ENCODE peak calls at places on chromosomes 16 and 17, in seven cellular contexts. O is WERI-Rb-1, T is osteoblast, Y is colonic mucosa, Z is HL-60, D is fibroblast of lung, V is HepG2. L is an unnamed sample.

GRCh38 chr17:21005803-21006202 is 37.0 kb downstream of the USP22 start:
- DNase-seq in O (no peak), T (no peak), Y (no peak), Z (no peak), D (peak), V (no peak), L (no peak)

GRCh38 chr17:30969989-30970680 is 704 bp upstream of the RNF135 start:
- DNase-seq in O (no peak), T (peak), Y (peak), Z (no peak), D (no peak), V (no peak), L (peak)

GRCh38 chr16:19210968-19211367 is 42.9 kb downstream of the SYT17 start:
- DNase-seq in O (no peak), T (no peak), Y (no peak), Z (no peak), D (no peak), V (no peak), L (no peak)

GRCh38 chr16:3835089-3835602 is 45.4 kb downstream of the CREBBP start:
- DNase-seq in O (no peak), T (no peak), Y (no peak), Z (no peak), D (no peak), V (no peak), L (no peak)

GRCh38 chr17:7716299-7716886 is 1.2 kb upstream of the DNAH2 start:
- DNase-seq in O (no peak), T (peak), Y (no peak), Z (no peak), D (no peak), V (no peak), L (no peak)

GRCh38 chr16:89711601-89712475 is 8.9 kb downstream of the VPS9D1 start:
- DNase-seq in O (no peak), T (peak), Y (peak), Z (no peak), D (peak), V (no peak), L (peak)

GRCh38 chr16:12153662-12154061 is 177.1 kb downstream of the SNX29 start:
- DNase-seq in O (no peak), T (no peak), Y (no peak), Z (no peak), D (no peak), V (no peak), L (no peak)

GRCh38 chr17:80028030-80028429 is 7.6 kb downstream of the TBC1D16 start:
- DNase-seq in O (no peak), T (peak), Y (no peak), Z (no peak), D (no peak), V (no peak), L (no peak)

GRCh38 chr16:25051446-25052160 is 36.4 kb upstream of the ARHGAP17 start:
- DNase-seq in O (no peak), T (no peak), Y (no peak), Z (no peak), D (peak), V (no peak), L (peak)
- H3K27ac ChIP-seq in O (no peak), T (peak), Y (peak), Z (no peak), D (peak), V (no peak), L (no peak)

DNA sequence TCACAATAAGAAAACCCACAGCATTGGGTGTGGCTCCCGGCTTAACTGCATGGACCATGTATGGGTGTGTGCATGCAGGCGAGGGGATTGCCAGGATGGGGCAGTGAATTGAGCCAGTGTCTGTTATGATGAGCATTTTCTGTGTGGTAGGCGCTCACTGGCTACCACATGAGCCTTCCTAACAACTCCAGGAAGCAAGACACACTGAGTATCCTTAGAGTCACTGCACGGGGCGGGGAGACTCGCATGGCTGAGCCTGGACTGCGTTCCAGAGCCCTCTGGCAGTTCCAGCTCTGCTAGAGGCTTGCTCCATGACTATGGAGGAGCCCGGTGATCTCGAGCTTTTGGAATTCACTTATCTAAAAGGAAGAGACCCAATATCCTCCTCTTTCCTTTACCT is 225.9 kb downstream of the CCDC182 start:
- DNase-seq in O (peak), T (no peak), Y (no peak), Z (no peak), D (peak), V (no peak), L (peak)
- H3K27ac ChIP-seq in O (peak), T (no peak), Y (no peak), Z (no peak), D (no peak), V (peak), L (peak)

DNA sequence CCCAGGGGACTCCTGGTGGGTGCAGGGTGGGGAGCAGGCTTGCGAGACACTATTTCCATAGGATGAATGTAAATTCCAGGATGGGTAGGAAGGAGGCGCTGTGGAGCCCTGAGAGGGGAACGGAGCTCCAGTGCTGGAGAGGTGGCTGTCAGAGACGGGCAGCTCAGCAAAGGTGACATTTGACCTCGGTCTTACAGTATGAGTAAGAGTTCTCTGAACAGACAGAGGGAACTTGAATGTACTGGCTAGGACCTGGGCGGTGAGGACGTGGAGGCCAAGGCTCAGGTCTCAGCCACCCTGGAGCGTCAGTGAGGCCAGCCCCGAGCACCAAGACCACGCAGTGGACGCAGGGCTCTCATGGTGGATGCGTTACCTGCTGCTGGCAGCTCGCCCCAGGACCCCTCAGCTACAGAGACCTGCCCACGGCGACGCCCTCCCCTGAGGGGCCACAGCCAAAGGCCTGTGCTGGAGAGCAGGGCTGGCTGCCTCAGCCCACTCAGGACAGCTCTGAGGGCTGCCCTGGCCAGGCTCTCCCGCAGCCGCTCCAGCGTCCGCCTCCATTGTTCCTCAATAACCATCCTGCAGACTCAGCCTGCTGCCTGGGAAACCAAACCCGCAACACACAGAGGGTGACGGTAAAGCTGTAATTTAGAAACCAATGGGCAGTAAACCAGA is 65.9 kb upstream of the TNRC6C start:
- DNase-seq in O (peak), T (peak), Y (no peak), Z (no peak), D (peak), V (peak), L (peak)
- H3K27ac ChIP-seq in O (no peak), T (no peak), Y (no peak), Z (no peak), D (no peak), V (no peak), L (no peak)

DNA sequence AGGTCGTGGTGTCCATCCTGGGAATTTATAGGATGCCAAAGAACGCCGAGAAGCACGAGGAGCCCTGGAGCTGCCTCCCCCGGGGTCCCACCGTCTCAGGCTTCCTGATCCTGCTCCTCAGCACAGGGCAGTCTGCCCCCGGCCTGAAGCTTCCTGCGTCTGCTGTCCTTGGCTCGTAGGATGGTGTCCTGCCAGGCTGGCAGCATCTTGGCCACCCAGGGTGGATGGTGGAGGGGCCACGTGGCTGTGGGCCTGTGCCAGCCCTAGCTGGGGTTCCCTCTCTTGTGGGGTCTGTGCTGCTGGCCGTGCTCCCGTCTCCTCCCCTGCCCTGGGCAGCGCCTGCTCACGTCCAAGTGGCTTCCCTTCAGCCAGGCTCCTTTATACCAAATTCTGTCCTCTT is 46.3 kb downstream of the BAIAP2 start:
- DNase-seq in O (no peak), T (no peak), Y (no peak), Z (no peak), D (no peak), V (no peak), L (no peak)
- H3K27ac ChIP-seq in O (no peak), T (no peak), Y (no peak), Z (no peak), D (no peak), V (peak), L (no peak)

L was measured in endodermal cell.